ENCODE peak calls at places on chromosome 7, in seven cellular contexts. One of them, this sample, is unnamed.

GRCh38 chr7:157394246-157395191 is 57.7 kb downstream of the DNAJB6 start:
- DNase-seq in tibial nerve: no peak
- DNase-seq in AG09309: no peak
- DNase-seq in cardiac fibroblast: peak
- DNase-seq in CD8-positive, alpha-beta T cell: no peak
- DNase-seq in mucosa of descending colon: no peak
- DNase-seq in psoas muscle: no peak
- DNase-seq in this sample: no peak

GRCh38 chr7:104137511-104137910 is 70.3 kb downstream of the ORC5 start:
- DNase-seq in tibial nerve: no peak
- DNase-seq in AG09309: no peak
- DNase-seq in cardiac fibroblast: no peak
- DNase-seq in CD8-positive, alpha-beta T cell: no peak
- DNase-seq in mucosa of descending colon: no peak
- DNase-seq in psoas muscle: no peak
- DNase-seq in this sample: no peak

GRCh38 chr7:127342596-127342995 is 49.9 kb downstream of the ZNF800 start:
- DNase-seq in tibial nerve: no peak
- DNase-seq in AG09309: no peak
- DNase-seq in cardiac fibroblast: no peak
- DNase-seq in CD8-positive, alpha-beta T cell: no peak
- DNase-seq in mucosa of descending colon: no peak
- DNase-seq in psoas muscle: no peak
- DNase-seq in this sample: no peak

GRCh38 chr7:114439581-114439980 is 25.0 kb downstream of the FOXP2 start:
- DNase-seq in tibial nerve: no peak
- DNase-seq in AG09309: no peak
- DNase-seq in cardiac fibroblast: no peak
- DNase-seq in CD8-positive, alpha-beta T cell: no peak
- DNase-seq in mucosa of descending colon: no peak
- DNase-seq in psoas muscle: no peak
- DNase-seq in this sample: no peak

GRCh38 chr7:127809285-127809702 is 157.3 kb downstream of the SND1 start:
- DNase-seq in tibial nerve: no peak
- DNase-seq in AG09309: no peak
- DNase-seq in cardiac fibroblast: peak
- DNase-seq in CD8-positive, alpha-beta T cell: no peak
- DNase-seq in mucosa of descending colon: no peak
- DNase-seq in psoas muscle: peak
- DNase-seq in this sample: peak

GRCh38 chr7:14207711-14208110 is 218.2 kb upstream of the ETV1 start:
- DNase-seq in tibial nerve: no peak
- DNase-seq in AG09309: no peak
- DNase-seq in cardiac fibroblast: no peak
- DNase-seq in CD8-positive, alpha-beta T cell: no peak
- DNase-seq in mucosa of descending colon: no peak
- DNase-seq in psoas muscle: no peak
- DNase-seq in this sample: no peak

GRCh38 chr7:96400518-96400917 is 78.6 kb upstream of the SLC25A13 start:
- DNase-seq in tibial nerve: no peak
- DNase-seq in AG09309: no peak
- DNase-seq in cardiac fibroblast: no peak
- DNase-seq in CD8-positive, alpha-beta T cell: no peak
- DNase-seq in mucosa of descending colon: no peak
- DNase-seq in psoas muscle: no peak
- DNase-seq in this sample: no peak

GRCh38 chr7:24970676-24971075 is 9.3 kb downstream of the OSBPL3 start:
- DNase-seq in tibial nerve: no peak
- DNase-seq in AG09309: no peak
- DNase-seq in cardiac fibroblast: no peak
- DNase-seq in CD8-positive, alpha-beta T cell: no peak
- DNase-seq in mucosa of descending colon: no peak
- DNase-seq in psoas muscle: no peak
- DNase-seq in this sample: no peak

GRCh38 chr7:29453022-29453421 is 110.6 kb upstream of the PRR15 start:
- DNase-seq in tibial nerve: no peak
- DNase-seq in AG09309: no peak
- DNase-seq in cardiac fibroblast: no peak
- DNase-seq in CD8-positive, alpha-beta T cell: no peak
- DNase-seq in mucosa of descending colon: no peak
- DNase-seq in psoas muscle: no peak
- DNase-seq in this sample: no peak

GRCh38 chr7:29454464-29454863 is 109.2 kb upstream of the PRR15 start:
- DNase-seq in tibial nerve: no peak
- DNase-seq in AG09309: no peak
- DNase-seq in cardiac fibroblast: no peak
- DNase-seq in CD8-positive, alpha-beta T cell: no peak
- DNase-seq in mucosa of descending colon: no peak
- DNase-seq in psoas muscle: no peak
- DNase-seq in this sample: no peak

GRCh38 chr7:29445736-29446135 is 117.9 kb upstream of the PRR15 start:
- DNase-seq in tibial nerve: no peak
- DNase-seq in AG09309: no peak
- DNase-seq in cardiac fibroblast: no peak
- DNase-seq in CD8-positive, alpha-beta T cell: no peak
- DNase-seq in mucosa of descending colon: no peak
- DNase-seq in psoas muscle: no peak
- DNase-seq in this sample: no peak

GRCh38 chr7:29447828-29448227 is 115.8 kb upstream of the PRR15 start:
- DNase-seq in tibial nerve: no peak
- DNase-seq in AG09309: no peak
- DNase-seq in cardiac fibroblast: no peak
- DNase-seq in CD8-positive, alpha-beta T cell: no peak
- DNase-seq in mucosa of descending colon: no peak
- DNase-seq in psoas muscle: no peak
- DNase-seq in this sample: no peak

GRCh38 chr7:29449569-29450260 is 113.9 kb upstream of the PRR15 start:
- DNase-seq in tibial nerve: no peak
- DNase-seq in AG09309: no peak
- DNase-seq in cardiac fibroblast: no peak
- DNase-seq in CD8-positive, alpha-beta T cell: no peak
- DNase-seq in mucosa of descending colon: no peak
- DNase-seq in psoas muscle: no peak
- DNase-seq in this sample: no peak
- TF ChIP-seq CTCF in tibial nerve: no peak
- TF ChIP-seq CTCF in AG09309: no peak
- TF ChIP-seq CTCF in cardiac fibroblast: no peak
- TF ChIP-seq CTCF in CD8-positive, alpha-beta T cell: no peak
- TF ChIP-seq CTCF in mucosa of descending colon: no peak
- TF ChIP-seq CTCF in psoas muscle: no peak
- TF ChIP-seq CTCF in this sample: no peak

GRCh38 chr7:150857276-150858055 is 5.1 kb downstream of the AOC1 start:
- DNase-seq in tibial nerve: no peak
- DNase-seq in AG09309: no peak
- DNase-seq in cardiac fibroblast: no peak
- DNase-seq in CD8-positive, alpha-beta T cell: no peak
- DNase-seq in mucosa of descending colon: no peak
- DNase-seq in psoas muscle: no peak
- DNase-seq in this sample: no peak

GRCh38 chr7:150858236-150859197 is 6.2 kb downstream of the AOC1 start:
- DNase-seq in tibial nerve: no peak
- DNase-seq in AG09309: no peak
- DNase-seq in cardiac fibroblast: no peak
- DNase-seq in CD8-positive, alpha-beta T cell: no peak
- DNase-seq in mucosa of descending colon: no peak
- DNase-seq in psoas muscle: no peak
- DNase-seq in this sample: no peak

GRCh38 chr7:150860978-150861295 is 8.6 kb downstream of the AOC1 start:
- DNase-seq in tibial nerve: no peak
- DNase-seq in AG09309: no peak
- DNase-seq in cardiac fibroblast: no peak
- DNase-seq in CD8-positive, alpha-beta T cell: no peak
- DNase-seq in mucosa of descending colon: no peak
- DNase-seq in psoas muscle: no peak
- DNase-seq in this sample: no peak

GRCh38 chr7:150862356-150862755 is 10.0 kb downstream of the AOC1 start:
- DNase-seq in tibial nerve: no peak
- DNase-seq in AG09309: no peak
- DNase-seq in cardiac fibroblast: no peak
- DNase-seq in CD8-positive, alpha-beta T cell: no peak
- DNase-seq in mucosa of descending colon: no peak
- DNase-seq in psoas muscle: no peak
- DNase-seq in this sample: no peak

DNA sequence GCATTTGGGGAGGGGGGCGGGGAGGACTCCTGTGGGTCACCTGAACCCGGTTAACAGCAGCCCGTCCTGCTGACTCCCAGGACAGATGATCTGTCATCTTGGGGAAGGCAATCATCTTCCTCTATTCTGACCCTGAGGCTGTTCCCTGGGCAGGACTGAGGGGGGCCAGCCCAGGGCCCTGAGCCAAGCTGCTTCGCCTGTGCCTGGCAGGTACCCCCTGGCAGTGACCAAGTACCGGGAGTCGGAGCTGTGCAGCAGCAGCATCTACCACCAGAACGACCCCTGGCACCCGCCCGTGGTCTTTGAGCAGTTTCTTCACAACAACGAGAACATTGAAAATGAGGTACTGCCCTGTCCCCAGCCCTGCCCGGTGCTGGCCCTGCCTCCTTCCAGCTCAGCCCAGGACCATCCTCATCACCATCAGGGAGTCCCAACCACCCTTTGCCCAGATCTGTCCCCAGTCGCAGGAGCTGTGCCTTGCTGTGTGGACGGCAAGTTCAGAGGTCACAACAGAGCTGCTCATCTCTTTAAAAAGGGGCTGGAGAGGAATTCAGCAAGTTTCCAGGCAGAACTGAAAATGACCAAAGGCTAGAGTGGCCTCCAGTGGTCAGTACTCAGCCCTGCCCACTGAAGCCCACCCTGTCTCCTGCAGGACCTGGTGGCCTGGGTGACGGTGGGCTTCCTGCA is 8.1 kb downstream of the AOC1 start:
- DNase-seq in tibial nerve: no peak
- DNase-seq in AG09309: no peak
- DNase-seq in cardiac fibroblast: no peak
- DNase-seq in CD8-positive, alpha-beta T cell: no peak
- DNase-seq in mucosa of descending colon: no peak
- DNase-seq in psoas muscle: no peak
- DNase-seq in this sample: no peak
- TF ChIP-seq CTCF in tibial nerve: peak
- TF ChIP-seq CTCF in AG09309: no peak
- TF ChIP-seq CTCF in cardiac fibroblast: no peak
- TF ChIP-seq CTCF in CD8-positive, alpha-beta T cell: no peak
- TF ChIP-seq CTCF in mucosa of descending colon: no peak
- TF ChIP-seq CTCF in psoas muscle: no peak
- TF ChIP-seq CTCF in this sample: no peak

GRCh38 chr7:133437544-133437943 is 184.7 kb downstream of the EXOC4 start:
- DNase-seq in tibial nerve: no peak
- DNase-seq in AG09309: no peak
- DNase-seq in cardiac fibroblast: no peak
- DNase-seq in CD8-positive, alpha-beta T cell: no peak
- DNase-seq in mucosa of descending colon: no peak
- DNase-seq in psoas muscle: no peak
- DNase-seq in this sample: no peak

GRCh38 chr7:133431134-133431711 is 178.3 kb downstream of the EXOC4 start:
- DNase-seq in tibial nerve: no peak
- DNase-seq in AG09309: no peak
- DNase-seq in cardiac fibroblast: no peak
- DNase-seq in CD8-positive, alpha-beta T cell: no peak
- DNase-seq in mucosa of descending colon: no peak
- DNase-seq in psoas muscle: no peak
- DNase-seq in this sample: no peak

GRCh38 chr7:133433165-133433812 is 180.4 kb downstream of the EXOC4 start:
- DNase-seq in tibial nerve: no peak
- DNase-seq in AG09309: no peak
- DNase-seq in cardiac fibroblast: no peak
- DNase-seq in CD8-positive, alpha-beta T cell: no peak
- DNase-seq in mucosa of descending colon: no peak
- DNase-seq in psoas muscle: no peak
- DNase-seq in this sample: no peak

GRCh38 chr7:133434246-133434865 is 181.5 kb downstream of the EXOC4 start:
- DNase-seq in tibial nerve: no peak
- DNase-seq in AG09309: no peak
- DNase-seq in cardiac fibroblast: peak
- DNase-seq in CD8-positive, alpha-beta T cell: no peak
- DNase-seq in mucosa of descending colon: no peak
- DNase-seq in psoas muscle: no peak
- DNase-seq in this sample: no peak

DNA sequence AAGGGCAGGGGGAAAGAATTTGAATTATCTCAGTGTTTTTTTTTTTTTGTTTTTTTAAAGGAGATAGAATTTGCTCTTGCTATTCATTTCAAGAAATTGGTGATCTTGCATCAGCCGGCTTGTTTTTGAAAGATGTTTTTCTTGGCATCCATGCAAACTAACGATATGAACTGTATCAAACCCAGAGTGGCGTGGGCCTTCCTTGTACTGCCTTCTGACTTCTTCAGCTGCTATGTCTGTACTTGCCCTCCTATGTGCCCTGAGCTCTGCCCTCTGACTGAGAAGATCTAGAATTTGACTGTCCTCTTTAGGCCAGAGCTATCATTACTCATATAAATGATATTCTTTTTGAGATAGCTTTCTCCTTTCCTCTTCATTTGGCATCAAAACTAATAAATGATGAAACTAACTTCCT is 183.1 kb downstream of the EXOC4 start:
- DNase-seq in tibial nerve: no peak
- DNase-seq in AG09309: peak
- DNase-seq in cardiac fibroblast: peak
- DNase-seq in CD8-positive, alpha-beta T cell: no peak
- DNase-seq in mucosa of descending colon: no peak
- DNase-seq in psoas muscle: no peak
- DNase-seq in this sample: no peak
- TF ChIP-seq CTCF in tibial nerve: no peak
- TF ChIP-seq CTCF in AG09309: no peak
- TF ChIP-seq CTCF in cardiac fibroblast: no peak
- TF ChIP-seq CTCF in CD8-positive, alpha-beta T cell: no peak
- TF ChIP-seq CTCF in mucosa of descending colon: no peak
- TF ChIP-seq CTCF in psoas muscle: no peak
- TF ChIP-seq CTCF in this sample: no peak

GRCh38 chr7:149772236-149772820 is 1.1 kb downstream of the ZNF467 start:
- DNase-seq in tibial nerve: peak
- DNase-seq in AG09309: no peak
- DNase-seq in cardiac fibroblast: no peak
- DNase-seq in CD8-positive, alpha-beta T cell: no peak
- DNase-seq in mucosa of descending colon: peak
- DNase-seq in psoas muscle: peak
- DNase-seq in this sample: peak

GRCh38 chr7:149771199-149771636 is 2.2 kb downstream of the ZNF467 start:
- DNase-seq in tibial nerve: no peak
- DNase-seq in AG09309: no peak
- DNase-seq in cardiac fibroblast: no peak
- DNase-seq in CD8-positive, alpha-beta T cell: no peak
- DNase-seq in mucosa of descending colon: peak
- DNase-seq in psoas muscle: no peak
- DNase-seq in this sample: no peak

GRCh38 chr7:149770728-149771127 is 2.7 kb downstream of the ZNF467 start:
- DNase-seq in tibial nerve: no peak
- DNase-seq in AG09309: no peak
- DNase-seq in cardiac fibroblast: no peak
- DNase-seq in CD8-positive, alpha-beta T cell: no peak
- DNase-seq in mucosa of descending colon: no peak
- DNase-seq in psoas muscle: no peak
- DNase-seq in this sample: no peak

GRCh38 chr7:149772821-149773425 is 465 bp downstream of the ZNF467 start:
- DNase-seq in tibial nerve: no peak
- DNase-seq in AG09309: no peak
- DNase-seq in cardiac fibroblast: no peak
- DNase-seq in CD8-positive, alpha-beta T cell: peak
- DNase-seq in mucosa of descending colon: peak
- DNase-seq in psoas muscle: no peak
- DNase-seq in this sample: peak

DNA sequence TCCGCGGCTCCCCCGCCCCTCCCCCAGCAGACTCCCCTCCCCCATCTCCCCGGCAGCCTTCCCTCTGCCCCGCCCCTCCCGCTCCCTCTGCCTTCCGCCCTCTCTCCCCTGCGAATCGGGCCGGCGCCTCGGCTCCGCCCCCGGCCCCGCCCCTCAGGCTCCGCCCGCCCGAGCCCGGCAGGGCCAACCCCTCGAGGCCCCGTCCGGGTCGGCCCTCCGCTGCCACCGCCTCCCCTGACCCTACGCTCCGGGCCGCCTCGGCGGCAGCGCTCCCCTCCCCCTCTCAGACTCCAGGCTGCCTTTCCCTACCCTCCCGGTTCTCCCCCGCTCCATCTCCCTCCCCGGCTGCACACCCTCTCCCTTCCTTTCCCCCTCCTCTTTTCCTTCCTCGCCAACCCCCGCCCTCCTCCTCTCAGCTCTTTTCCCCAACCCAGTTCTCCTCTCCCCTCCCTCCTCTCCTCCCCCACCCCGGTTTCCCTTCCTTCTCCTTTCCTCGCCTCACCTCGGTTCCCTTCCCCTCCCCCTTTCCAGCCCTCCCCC is 1.6 kb downstream of the ZNF467 start:
- DNase-seq in tibial nerve: peak
- DNase-seq in AG09309: no peak
- DNase-seq in cardiac fibroblast: peak
- DNase-seq in CD8-positive, alpha-beta T cell: peak
- DNase-seq in mucosa of descending colon: peak
- DNase-seq in psoas muscle: peak
- DNase-seq in this sample: peak
- TF ChIP-seq CTCF in tibial nerve: no peak
- TF ChIP-seq CTCF in AG09309: no peak
- TF ChIP-seq CTCF in cardiac fibroblast: no peak
- TF ChIP-seq CTCF in CD8-positive, alpha-beta T cell: no peak
- TF ChIP-seq CTCF in mucosa of descending colon: no peak
- TF ChIP-seq CTCF in psoas muscle: no peak
- TF ChIP-seq CTCF in this sample: no peak

This sample was measured in glutamatergic neuron.